ENCODE peak calls at places on chromosomes 3 and 15, in six cellular contexts. V is HepG2, B is keratinocyte, P is left ventricle myocardium inferior, O is DND-41, M is dorsolateral prefrontal cortex. R is an unnamed sample.

GRCh38 chr3:119819806-119820205 is 37.9 kb downstream of the NR1I2 start:
- DNase-seq in P (no peak), V (no peak), O (no peak), B (no peak), M (no peak), R (no peak)

GRCh38 chr3:33001889-33002288 is 50.4 kb downstream of the CCR4 start:
- DNase-seq in O (no peak), P (no peak), B (no peak), M (no peak), V (no peak), R (no peak)

GRCh38 chr3:119148493-119149180 is 2.7 kb downstream of the TEX55 start:
- DNase-seq in V (no peak), P (no peak), M (no peak), B (no peak), O (no peak), R (no peak)

GRCh38 chr15:57112178-57112577 is 193.7 kb downstream of the TCF12 start:
- DNase-seq in P (no peak), O (no peak), B (no peak), M (no peak), V (no peak), R (no peak)

GRCh38 chr3:99498544-99499234 is 139.7 kb upstream of the COL8A1 start:
- DNase-seq in O (no peak), V (no peak), B (no peak), M (no peak), P (no peak), R (no peak)

GRCh38 chr15:35561308-35561707 is 15.3 kb upstream of the DPH6 start:
- DNase-seq in P (no peak), M (no peak), B (no peak), O (no peak), V (no peak), R (no peak)

GRCh38 chr3:29426302-29427226 is 145.7 kb downstream of the RBMS3 start:
- DNase-seq in M (no peak), O (no peak), B (no peak), V (no peak), P (no peak), R (no peak)

GRCh38 chr3:165852150-165852549 is 14.9 kb upstream of the BCHE start:
- DNase-seq in O (no peak), M (no peak), V (no peak), B (no peak), P (no peak), R (no peak)

GRCh38 chr3:134426660-134427181 is 52.5 kb upstream of the AMOTL2 start:
- DNase-seq in O (no peak), V (no peak), P (no peak), M (no peak), B (no peak), R (no peak)

GRCh38 chr15:64749999-64750657 is 25.3 kb downstream of the RBPMS2 start:
- DNase-seq in P (peak; percentile 54), B (no peak), V (no peak), M (no peak), O (no peak), R (no peak)

GRCh38 chr3:124587053-124587408 is 143.2 kb upstream of the UMPS start:
- DNase-seq in P (no peak), M (no peak), O (no peak), V (no peak), B (no peak), R (no peak)

GRCh38 chr3:124584245-124584551 is 146.1 kb upstream of the UMPS start:
- DNase-seq in O (no peak), V (no peak), M (no peak), B (no peak), P (no peak), R (no peak)

GRCh38 chr3:124584552-124585391 is 145.5 kb upstream of the UMPS start:
- DNase-seq in V (peak; percentile 73), P (peak; percentile 84), B (no peak), O (no peak), M (peak; percentile 49), R (peak; percentile 93)

GRCh38 chr3:124588036-124588435 is 142.2 kb upstream of the UMPS start:
- DNase-seq in P (no peak), B (no peak), V (no peak), M (no peak), O (no peak), R (no peak)

GRCh38 chr3:124586126-124587052 is 143.9 kb upstream of the UMPS start:
- DNase-seq in P (no peak), V (peak; percentile 25), O (no peak), M (no peak), B (no peak), R (peak; percentile 52)
- H3K27me3 ChIP-seq in P (no peaks in the 10 kb centered on the region), V (no peaks in the 10 kb centered on the region), O (peaks cover 12% of the 10 kb centered on the region), M (no peaks in the 10 kb centered on the region), B (peaks cover 32% of the 10 kb centered on the region), R (no peaks in the 10 kb centered on the region)

GRCh38 chr3:46576386-46576785 is 10.3 kb upstream of the LRRC2 start:
- DNase-seq in O (no peak), B (no peak), P (no peak), V (no peak), M (no peak), R (no peak)

GRCh38 chr3:46578973-46579755 is 13.1 kb upstream of the LRRC2 start:
- DNase-seq in M (no peak), O (no peak), V (peak; percentile 93), P (no peak), B (no peak), R (no peak)

GRCh38 chr3:46575577-46576222 is 9.6 kb upstream of the LRRC2 start:
- DNase-seq in O (peak; percentile 1), V (no peak), M (no peak), P (no peak), B (no peak), R (no peak)

GRCh38 chr3:46574881-46575576 is 8.9 kb upstream of the LRRC2 start:
- DNase-seq in B (no peak), P (no peak), O (no peak), V (no peak), M (no peak), R (no peak)

GRCh38 chr3:46576899-46577298 is 10.8 kb upstream of the LRRC2 start:
- DNase-seq in O (no peak), M (no peak), B (no peak), V (no peak), P (no peak), R (no peak)
- H3K27me3 ChIP-seq in O (no peaks in the 10 kb centered on the region), M (peaks cover 6% of the 10 kb centered on the region), B (no peaks in the 10 kb centered on the region), V (no peaks in the 10 kb centered on the region), P (peaks cover 18% of the 10 kb centered on the region), R (no peaks in the 10 kb centered on the region)

GRCh38 chr3:112381673-112382542 is 49.0 kb downstream of the CD200 start:
- DNase-seq in V (no peak), B (no peak), O (no peak), P (no peak), M (no peak), R (no peak)
- H3K27me3 ChIP-seq in V (no peaks in the 10 kb centered on the region), B (no peaks in the 10 kb centered on the region), O (no peaks in the 10 kb centered on the region), P (no peaks in the 10 kb centered on the region), M (no peaks in the 10 kb centered on the region), R (no peaks in the 10 kb centered on the region)

GRCh38 chr3:186220886-186221285 is 112.0 kb upstream of the ETV5 start:
- DNase-seq in O (no peak), P (no peak), M (peak; percentile 76), B (no peak), V (no peak), R (no peak)

GRCh38 chr3:186226466-186226865 is 117.6 kb upstream of the ETV5 start:
- DNase-seq in O (no peak), B (no peak), V (no peak), P (no peak), M (no peak), R (no peak)

GRCh38 chr3:186221733-186222378 is 113.0 kb upstream of the ETV5 start:
- DNase-seq in B (no peak), P (no peak), V (no peak), M (no peak), O (no peak), R (no peak)

GRCh38 chr3:186225603-186226002 is 116.7 kb upstream of the ETV5 start:
- DNase-seq in B (no peak), V (no peak), P (no peak), M (no peak), O (no peak), R (no peak)

DNA sequence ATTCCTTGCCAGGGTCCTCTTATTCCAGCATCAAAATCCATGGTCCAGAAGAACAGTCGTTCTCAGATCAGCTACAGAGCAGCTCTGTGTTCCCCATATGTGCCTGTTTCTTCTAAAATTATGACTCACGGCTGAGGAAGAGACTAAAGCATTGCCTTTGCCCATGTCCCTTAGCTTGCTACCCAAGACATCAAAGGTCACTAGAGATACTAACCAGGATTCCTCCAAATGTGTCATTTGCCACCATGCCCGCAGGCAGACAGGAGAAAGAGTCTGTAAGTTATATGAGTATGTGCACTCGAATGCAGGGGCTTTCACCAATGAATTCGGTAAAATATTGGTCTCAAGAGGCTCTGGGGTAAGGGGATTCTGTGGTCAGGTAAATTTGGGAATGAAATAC is 115.3 kb upstream of the ETV5 start:
- DNase-seq in P (no peak), B (no peak), O (no peak), M (no peak), V (no peak), R (no peak)
- H3K27me3 ChIP-seq in P (no peaks in the 10 kb centered on the region), B (peaks cover 14% of the 10 kb centered on the region), O (peaks cover 19% of the 10 kb centered on the region), M (no peaks in the 10 kb centered on the region), V (no peaks in the 10 kb centered on the region), R (no peaks in the 10 kb centered on the region)